ENCODE peak calls at places on chromosomes 5 and 9, in ten cellular contexts. H, Y, W, U, F, M, B, X, P and I are unnamed samples.

GRCh38 chr9:109535365-109535764 is 37.3 kb upstream of the PTPN3 start:
- DNase-seq in Y (no peak), U (no peak), X (no peak), P (no peak), M (no peak), H (no peak), B (no peak), W (no peak), F (no peak), I (no peak)

GRCh38 chr9:124098141-124098905 is 86.8 kb downstream of the LHX2 start:
- DNase-seq in Y (no peak), H (peak; percentile 13), P (peak; percentile 67), F (no peak), M (no peak), U (no peak), W (no peak), B (no peak), X (no peak), I (no peak)

GRCh38 chr5:157915638-157916037 is 56.7 kb upstream of the CLINT1 start:
- DNase-seq in M (no peak), H (peak; percentile 56), W (no peak), P (no peak), B (peak; percentile 81), X (peak; percentile 94), U (no peak), F (no peak), Y (no peak), I (no peak)

GRCh38 chr9:17116400-17116837 is 18.4 kb upstream of the CNTLN start:
- DNase-seq in H (peak; percentile 67), M (peak; percentile 32), P (peak; percentile 52), X (no peak), W (no peak), F (peak; percentile 57), B (no peak), Y (no peak), U (no peak), I (no peak)

GRCh38 chr5:15885156-15885555 is 294.4 kb downstream of the MARCHF11 start:
- DNase-seq in M (no peak), B (no peak), F (no peak), W (no peak), Y (no peak), U (no peak), P (no peak), H (peak; percentile 82), X (no peak), I (no peak)

GRCh38 chr9:96875460-96876142 is 21.3 kb upstream of the ZNF782 start:
- DNase-seq in P (peak; percentile 92), H (peak; percentile 85), U (peak; percentile 89), M (peak; percentile 89), X (peak; percentile 35), W (no peak), Y (peak; percentile 33), F (no peak), B (peak; percentile 76), I (no peak)

GRCh38 chr5:41115281-41115680 is 44.1 kb upstream of the MROH2B start:
- DNase-seq in Y (no peak), W (peak; percentile 71), P (no peak), B (no peak), M (no peak), F (peak; percentile 72), U (no peak), X (no peak), H (peak; percentile 88), I (no peak)

GRCh38 chr5:146284016-146284415 is 54.6 kb upstream of the POU4F3 start:
- DNase-seq in X (no peak), W (no peak), Y (no peak), F (no peak), M (no peak), H (no peak), P (peak; percentile 85), U (no peak), B (no peak), I (no peak)

GRCh38 chr9:93470391-93470790 is 17.0 kb upstream of the FAM120AOS start:
- DNase-seq in U (no peak), B (no peak), X (no peak), F (no peak), Y (no peak), P (no peak), M (no peak), H (no peak), W (no peak), I (no peak)

GRCh38 chr5:13913962-13914361 is 30.5 kb downstream of the DNAH5 start:
- DNase-seq in W (no peak), U (no peak), H (no peak), F (no peak), P (no peak), M (no peak), X (no peak), B (no peak), Y (no peak), I (no peak)

GRCh38 chr5:13910227-13910626 is 34.3 kb downstream of the DNAH5 start:
- DNase-seq in X (no peak), M (no peak), Y (no peak), W (no peak), H (no peak), U (no peak), F (no peak), B (no peak), P (no peak), I (no peak)

GRCh38 chr5:13909271-13909670 is 35.2 kb downstream of the DNAH5 start:
- DNase-seq in H (no peak), W (no peak), F (no peak), M (no peak), Y (no peak), P (no peak), U (no peak), B (no peak), X (no peak), I (no peak)

GRCh38 chr5:13910637-13911288 is 33.7 kb downstream of the DNAH5 start:
- DNase-seq in H (no peak), W (no peak), P (no peak), U (no peak), F (no peak), Y (no peak), B (no peak), X (no peak), M (no peak), I (no peak)
- TF ChIP-seq CTCF in H (no peak), W (no peak), P (no peak), U (no peak), F (no peak), Y (no peak), B (no peak), X (no peak), M (no peak), I (no peak)

GRCh38 chr9:133188006-133188842 is 20.8 kb downstream of the OBP2B start:
- DNase-seq in U (no peak), X (no peak), P (peak; percentile 41), H (peak; percentile 13), M (peak; percentile 29), B (no peak), F (no peak), W (no peak), Y (no peak), I (no peak)
- TF ChIP-seq CTCF in U (peak; percentile 22), X (peak; percentile 11), P (no peak), H (peak; percentile 37), M (no peak), B (no peak), F (peak; percentile 43), W (no peak), Y (no peak), I (no peak)

GRCh38 chr5:139272471-139273321 is 20.8 kb upstream of the MATR3 start:
- DNase-seq in H (peak; percentile 23), W (no peak), P (peak; percentile 78), F (peak; percentile 87), U (no peak), B (no peak), M (peak; percentile 49), X (no peak), Y (peak; percentile 33), I (no peak)

GRCh38 chr5:139271201-139272027 is 22.1 kb upstream of the MATR3 start:
- DNase-seq in F (peak; percentile 89), Y (no peak), B (no peak), H (peak; percentile 86), W (peak; percentile 70), M (no peak), P (no peak), X (no peak), U (no peak), I (no peak)

GRCh38 chr5:139273322-139273571 is 20.3 kb upstream of the MATR3 start:
- DNase-seq in M (no peak), B (no peak), X (no peak), W (no peak), F (no peak), P (peak; percentile 52), U (no peak), H (no peak), Y (no peak), I (no peak)

GRCh38 chr5:139275536-139276297 is 17.8 kb upstream of the MATR3 start:
- DNase-seq in B (no peak), W (no peak), H (no peak), U (no peak), P (peak; percentile 62), M (peak; percentile 53), Y (no peak), F (no peak), X (no peak), I (no peak)

DNA sequence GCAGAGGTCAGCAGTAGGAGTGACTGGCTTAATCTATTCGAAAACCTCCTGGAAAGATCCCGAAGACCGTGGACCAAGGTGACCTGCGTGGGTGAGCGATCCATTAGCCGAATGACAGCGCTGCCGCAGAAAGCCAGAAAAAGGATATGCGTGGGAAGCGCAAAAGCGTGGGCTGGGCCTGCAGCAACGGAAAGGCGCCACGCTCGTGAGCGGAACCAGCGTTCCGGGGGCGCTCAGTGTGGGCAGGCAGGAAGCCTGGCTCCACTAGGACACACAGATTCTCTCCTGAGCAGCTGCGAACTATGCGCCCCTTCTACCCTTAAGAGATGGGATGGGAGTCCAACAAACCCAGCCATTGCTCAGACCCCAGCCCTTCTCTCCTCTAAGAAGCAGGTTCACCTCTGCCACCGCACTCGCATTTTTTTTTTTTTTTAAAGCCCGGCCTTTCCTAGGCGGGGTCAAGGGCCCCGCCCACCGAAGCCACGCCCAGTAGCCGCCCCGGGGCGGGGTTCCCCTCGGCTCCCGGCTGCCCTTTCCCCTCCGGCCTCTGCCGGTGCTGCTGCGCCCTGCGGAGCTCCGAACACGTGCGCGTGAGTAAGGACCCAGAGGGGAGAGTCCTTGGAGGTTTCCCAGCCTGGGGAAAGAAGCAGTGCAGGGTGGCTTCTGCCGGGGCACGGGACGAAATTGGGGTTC is 19.8 kb upstream of the MATR3 start:
- DNase-seq in B (peak; percentile 95), H (peak; percentile 89), U (peak; percentile 90), F (peak; percentile 76), Y (peak; percentile 77), W (peak; percentile 49), M (peak; percentile 88), P (peak; percentile 99), X (peak; percentile 89), I (peak; percentile 93)
- TF ChIP-seq CTCF in B (peak; percentile 24), H (peak; percentile 9), U (no peak), F (peak; percentile 29), Y (no peak), W (no peak), M (no peak), P (no peak), X (peak; percentile 16), I (no peak)

GRCh38 chr5:141958113-141958512 is at the start of gene PCDH12:
- DNase-seq in B (peak; percentile 68), M (no peak), H (peak; percentile 25), X (peak; percentile 73), Y (no peak), U (peak; percentile 73), P (no peak), W (no peak), F (no peak), I (no peak)
- TF ChIP-seq CTCF in B (no peak), M (no peak), H (no peak), X (no peak), Y (no peak), U (no peak), P (no peak), W (no peak), F (no peak), I (no peak)